ENCODE peak calls at places on chromosomes 16 and 17, in five cellular contexts. One of them, this sample, is unnamed.

GRCh38 chr17:12538003-12538402 is 127.7 kb upstream of the MYOCD start:
- DNase-seq in fibroblast of lung: no peak
- DNase-seq in right lobe of liver: no peak
- DNase-seq in sigmoid colon: no peak
- DNase-seq in skeletal muscle cell: no peak
- DNase-seq in this sample: no peak

GRCh38 chr17:47872651-47873161 is 21.7 kb upstream of the SP6 start:
- DNase-seq in fibroblast of lung: no peak
- DNase-seq in right lobe of liver: no peak
- DNase-seq in sigmoid colon: no peak
- DNase-seq in skeletal muscle cell: no peak
- DNase-seq in this sample: no peak

GRCh38 chr16:30395155-30395991 is at the start of gene ZNF48:
- DNase-seq in fibroblast of lung: peak
- DNase-seq in right lobe of liver: peak
- DNase-seq in sigmoid colon: peak
- DNase-seq in skeletal muscle cell: peak
- DNase-seq in this sample: peak

GRCh38 chr17:13917635-13918034 is 151.7 kb upstream of the COX10 start:
- DNase-seq in fibroblast of lung: no peak
- DNase-seq in right lobe of liver: no peak
- DNase-seq in sigmoid colon: no peak
- DNase-seq in skeletal muscle cell: no peak
- DNase-seq in this sample: no peak

GRCh38 chr16:80274576-80275191 is 266.1 kb upstream of the DYNLRB2 start:
- DNase-seq in fibroblast of lung: peak
- DNase-seq in right lobe of liver: no peak
- DNase-seq in sigmoid colon: no peak
- DNase-seq in skeletal muscle cell: peak
- DNase-seq in this sample: no peak

GRCh38 chr17:1440921-1441320 is 15.1 kb downstream of the CRK start:
- DNase-seq in fibroblast of lung: no peak
- DNase-seq in right lobe of liver: no peak
- DNase-seq in sigmoid colon: no peak
- DNase-seq in skeletal muscle cell: no peak
- DNase-seq in this sample: no peak

GRCh38 chr16:74226361-74226979 is 70.1 kb upstream of the PSMD7 start:
- DNase-seq in fibroblast of lung: peak
- DNase-seq in right lobe of liver: no peak
- DNase-seq in sigmoid colon: no peak
- DNase-seq in skeletal muscle cell: no peak
- DNase-seq in this sample: no peak

GRCh38 chr17:33976816-33977215 is 278.3 kb upstream of the CCL2 start:
- DNase-seq in fibroblast of lung: no peak
- DNase-seq in right lobe of liver: no peak
- DNase-seq in sigmoid colon: no peak
- DNase-seq in skeletal muscle cell: no peak
- DNase-seq in this sample: no peak

GRCh38 chr16:79809376-79809775 is 208.8 kb upstream of the MAF start:
- DNase-seq in fibroblast of lung: no peak
- DNase-seq in right lobe of liver: no peak
- DNase-seq in sigmoid colon: no peak
- DNase-seq in skeletal muscle cell: no peak
- DNase-seq in this sample: no peak

GRCh38 chr16:66103245-66103644 is 263.2 kb upstream of the CDH5 start:
- DNase-seq in fibroblast of lung: peak
- DNase-seq in right lobe of liver: no peak
- DNase-seq in sigmoid colon: no peak
- DNase-seq in skeletal muscle cell: no peak
- DNase-seq in this sample: no peak

GRCh38 chr17:55527520-55528118 is 16.4 kb upstream of the SMIM36 start:
- DNase-seq in fibroblast of lung: peak
- DNase-seq in right lobe of liver: no peak
- DNase-seq in sigmoid colon: no peak
- DNase-seq in skeletal muscle cell: peak
- DNase-seq in this sample: no peak

GRCh38 chr17:28493467-28493866 is 12.7 kb upstream of the FOXN1 start:
- DNase-seq in fibroblast of lung: peak
- DNase-seq in right lobe of liver: no peak
- DNase-seq in sigmoid colon: no peak
- DNase-seq in skeletal muscle cell: peak
- DNase-seq in this sample: no peak

GRCh38 chr17:48499743-48500434 is 30.9 kb downstream of the HOXB1 start:
- DNase-seq in fibroblast of lung: no peak
- DNase-seq in right lobe of liver: no peak
- DNase-seq in sigmoid colon: no peak
- DNase-seq in skeletal muscle cell: no peak
- DNase-seq in this sample: no peak

GRCh38 chr17:81052199-81052997 is 17.4 kb downstream of the BAIAP2 start:
- DNase-seq in fibroblast of lung: no peak
- DNase-seq in right lobe of liver: peak
- DNase-seq in sigmoid colon: no peak
- DNase-seq in skeletal muscle cell: no peak
- DNase-seq in this sample: no peak

GRCh38 chr17:78325076-78325712 is 34.7 kb downstream of the SOCS3 start:
- DNase-seq in fibroblast of lung: peak
- DNase-seq in right lobe of liver: no peak
- DNase-seq in sigmoid colon: peak
- DNase-seq in skeletal muscle cell: peak
- DNase-seq in this sample: no peak

GRCh38 chr17:63082273-63082861 is 116.3 kb downstream of the TANC2 start:
- DNase-seq in fibroblast of lung: peak
- DNase-seq in right lobe of liver: no peak
- DNase-seq in sigmoid colon: no peak
- DNase-seq in skeletal muscle cell: no peak
- DNase-seq in this sample: peak

GRCh38 chr16:13136896-13137295 is 235.5 kb downstream of the SHISA9 start:
- DNase-seq in fibroblast of lung: no peak
- DNase-seq in right lobe of liver: no peak
- DNase-seq in sigmoid colon: no peak
- DNase-seq in skeletal muscle cell: no peak
- DNase-seq in this sample: no peak

GRCh38 chr17:44152875-44153274 is 11.1 kb downstream of the HROB start:
- DNase-seq in fibroblast of lung: no peak
- DNase-seq in right lobe of liver: no peak
- DNase-seq in sigmoid colon: no peak
- DNase-seq in skeletal muscle cell: no peak
- DNase-seq in this sample: no peak

DNA sequence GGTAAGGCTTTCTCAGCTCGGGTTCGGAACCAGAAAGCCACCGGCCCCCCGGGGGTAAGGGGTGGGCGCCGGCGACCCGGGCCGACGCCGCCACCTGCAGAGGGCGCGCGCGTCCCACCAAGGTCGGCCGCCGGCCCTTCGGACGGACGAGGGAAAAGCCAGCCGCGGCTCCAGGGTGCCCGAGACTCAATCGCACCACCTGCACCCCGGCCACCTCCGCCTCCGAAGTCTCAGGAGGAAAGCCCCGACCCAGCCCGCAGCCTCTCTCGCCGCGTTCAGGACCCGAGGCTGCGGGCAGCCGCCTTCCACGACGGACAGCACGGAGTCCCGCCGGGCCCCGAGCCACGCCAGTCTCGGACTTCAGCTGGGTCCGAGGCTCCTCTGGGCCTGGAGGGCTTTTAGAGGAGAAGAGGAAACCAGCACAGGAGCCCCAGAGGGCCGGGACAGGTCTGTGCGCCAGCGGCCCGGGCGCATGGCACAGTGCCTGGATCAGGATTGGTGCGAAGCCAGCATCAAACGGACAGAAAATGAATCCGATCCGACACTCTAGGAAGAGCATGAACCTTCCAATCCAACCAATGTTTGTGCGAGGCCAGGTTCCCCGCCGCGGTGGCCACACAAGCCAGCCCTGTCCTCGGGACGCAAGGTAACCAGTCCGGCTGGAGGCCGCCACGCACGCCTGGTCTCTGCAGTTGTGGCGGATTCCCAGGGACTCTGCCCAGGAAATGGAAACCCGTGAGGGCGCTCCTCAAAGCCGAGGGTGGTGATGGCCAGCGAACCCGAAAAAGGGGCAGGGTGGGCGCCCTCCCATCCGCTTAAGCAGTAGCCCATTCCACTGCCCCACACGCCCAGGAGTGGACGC is 6.7 kb downstream of the CBX8 start:
- DNase-seq in fibroblast of lung: no peak
- DNase-seq in right lobe of liver: peak
- DNase-seq in sigmoid colon: no peak
- DNase-seq in skeletal muscle cell: no peak
- DNase-seq in this sample: no peak
- H3K4me3 ChIP-seq in fibroblast of lung: no peak
- H3K4me3 ChIP-seq in right lobe of liver: no peak
- H3K4me3 ChIP-seq in sigmoid colon: no peak
- H3K4me3 ChIP-seq in skeletal muscle cell: no peak
- H3K4me3 ChIP-seq in this sample: no peak

GRCh38 chr17:39000021-39000601 is 32.9 kb upstream of the FBXO47 start:
- DNase-seq in fibroblast of lung: no peak
- DNase-seq in right lobe of liver: no peak
- DNase-seq in sigmoid colon: no peak
- DNase-seq in skeletal muscle cell: no peak
- DNase-seq in this sample: no peak

GRCh38 chr17:38996660-38997337 is 29.6 kb upstream of the FBXO47 start:
- DNase-seq in fibroblast of lung: no peak
- DNase-seq in right lobe of liver: no peak
- DNase-seq in sigmoid colon: no peak
- DNase-seq in skeletal muscle cell: no peak
- DNase-seq in this sample: no peak

GRCh38 chr17:39002991-39003715 is 36.0 kb upstream of the FBXO47 start:
- DNase-seq in fibroblast of lung: peak
- DNase-seq in right lobe of liver: peak
- DNase-seq in sigmoid colon: peak
- DNase-seq in skeletal muscle cell: no peak
- DNase-seq in this sample: no peak

GRCh38 chr17:39001703-39002637 is 34.8 kb upstream of the FBXO47 start:
- DNase-seq in fibroblast of lung: peak
- DNase-seq in right lobe of liver: peak
- DNase-seq in sigmoid colon: peak
- DNase-seq in skeletal muscle cell: peak
- DNase-seq in this sample: no peak
- H3K4me3 ChIP-seq in fibroblast of lung: no peak
- H3K4me3 ChIP-seq in right lobe of liver: no peak
- H3K4me3 ChIP-seq in sigmoid colon: no peak
- H3K4me3 ChIP-seq in skeletal muscle cell: no peak
- H3K4me3 ChIP-seq in this sample: no peak

GRCh38 chr17:2755941-2756724 is 6.7 kb upstream of the CCDC92B start:
- DNase-seq in fibroblast of lung: no peak
- DNase-seq in right lobe of liver: no peak
- DNase-seq in sigmoid colon: no peak
- DNase-seq in skeletal muscle cell: no peak
- DNase-seq in this sample: no peak
- H3K4me3 ChIP-seq in fibroblast of lung: no peak
- H3K4me3 ChIP-seq in right lobe of liver: no peak
- H3K4me3 ChIP-seq in sigmoid colon: peak
- H3K4me3 ChIP-seq in skeletal muscle cell: peak
- H3K4me3 ChIP-seq in this sample: peak

GRCh38 chr16:566475-567361 is at the start of gene NHLRC4:
- DNase-seq in fibroblast of lung: peak
- DNase-seq in right lobe of liver: peak
- DNase-seq in sigmoid colon: peak
- DNase-seq in skeletal muscle cell: no peak
- DNase-seq in this sample: no peak
- H3K4me3 ChIP-seq in fibroblast of lung: no peak
- H3K4me3 ChIP-seq in right lobe of liver: no peak
- H3K4me3 ChIP-seq in sigmoid colon: peak
- H3K4me3 ChIP-seq in skeletal muscle cell: peak
- H3K4me3 ChIP-seq in this sample: no peak

GRCh38 chr16:58464916-58465731 is 34.8 kb upstream of the NDRG4 start:
- DNase-seq in fibroblast of lung: no peak
- DNase-seq in right lobe of liver: no peak
- DNase-seq in sigmoid colon: no peak
- DNase-seq in skeletal muscle cell: no peak
- DNase-seq in this sample: no peak
- H3K4me3 ChIP-seq in fibroblast of lung: no peak
- H3K4me3 ChIP-seq in right lobe of liver: no peak
- H3K4me3 ChIP-seq in sigmoid colon: peak
- H3K4me3 ChIP-seq in skeletal muscle cell: no peak
- H3K4me3 ChIP-seq in this sample: peak

GRCh38 chr17:5282639-5283217 is 644 bp downstream of the RABEP1 start:
- DNase-seq in fibroblast of lung: peak
- DNase-seq in right lobe of liver: peak
- DNase-seq in sigmoid colon: no peak
- DNase-seq in skeletal muscle cell: no peak
- DNase-seq in this sample: no peak

GRCh38 chr17:5281814-5282638 is at the start of gene RABEP1:
- DNase-seq in fibroblast of lung: peak
- DNase-seq in right lobe of liver: peak
- DNase-seq in sigmoid colon: peak
- DNase-seq in skeletal muscle cell: peak
- DNase-seq in this sample: peak

GRCh38 chr17:5286846-5287245 is 4.8 kb downstream of the RABEP1 start:
- DNase-seq in fibroblast of lung: no peak
- DNase-seq in right lobe of liver: no peak
- DNase-seq in sigmoid colon: no peak
- DNase-seq in skeletal muscle cell: no peak
- DNase-seq in this sample: no peak

DNA sequence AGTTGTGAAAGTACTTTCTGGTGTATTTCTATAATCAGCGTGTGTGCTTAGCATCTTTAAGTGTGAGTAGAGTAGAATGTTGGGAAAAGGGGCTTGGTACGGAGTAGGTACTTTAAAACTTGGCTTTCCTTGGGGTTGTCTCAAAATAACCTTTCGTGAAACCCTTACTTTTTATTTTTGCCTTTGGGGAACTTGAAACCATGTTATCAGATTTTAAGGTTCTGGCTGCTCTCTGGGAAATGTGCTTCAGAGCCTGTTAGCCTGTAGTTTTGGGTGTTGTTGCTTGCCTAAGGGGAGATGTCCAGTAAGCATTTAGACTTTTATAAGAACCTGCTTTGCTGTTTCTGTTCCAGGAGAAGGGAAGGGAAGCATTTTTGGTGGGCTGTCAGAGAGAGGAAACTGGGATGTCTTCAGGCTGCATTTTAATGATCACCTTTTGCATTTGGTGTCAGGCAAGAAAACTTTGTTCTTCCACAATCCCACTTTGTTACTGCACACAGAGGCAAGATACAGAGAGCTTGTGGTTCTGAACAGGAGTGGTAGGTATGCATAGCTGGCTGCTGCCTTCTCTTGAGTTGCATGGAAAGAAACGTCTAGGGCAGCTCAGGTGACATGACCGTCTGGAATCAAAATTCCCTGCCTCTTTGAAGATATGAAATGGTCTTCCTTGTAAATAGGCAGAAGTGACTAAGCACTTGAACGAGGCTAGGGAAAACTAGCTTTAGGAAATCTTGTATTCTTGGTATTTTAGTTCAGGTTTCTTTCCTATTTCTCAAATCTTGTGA is 1.6 kb downstream of the RABEP1 start:
- DNase-seq in fibroblast of lung: no peak
- DNase-seq in right lobe of liver: no peak
- DNase-seq in sigmoid colon: no peak
- DNase-seq in skeletal muscle cell: no peak
- DNase-seq in this sample: no peak
- H3K4me3 ChIP-seq in fibroblast of lung: peak
- H3K4me3 ChIP-seq in right lobe of liver: peak
- H3K4me3 ChIP-seq in sigmoid colon: peak
- H3K4me3 ChIP-seq in skeletal muscle cell: peak
- H3K4me3 ChIP-seq in this sample: peak